ENCODE peak calls at places on chromosomes 12 and 14, in four cellular contexts. L is GM12878, G is HepG2, S is K562. E is an unnamed sample.

GRCh38 chr14:53953828-53954550 is 2.6 kb downstream of the BMP4 start:
- DNase-seq in L (no peak), S (no peak), G (peak), E (peak)

GRCh38 chr14:80978403-80978802 is 23.0 kb downstream of the TSHR start:
- DNase-seq in L (no peak), G (no peak), S (no peak), E (peak)

GRCh38 chr14:95156765-95157194 is 549 bp downstream of the DICER1 start:
- DNase-seq in S (peak), G (peak), L (no peak), E (no peak)

GRCh38 chr14:51818748-51819386 is 41.5 kb upstream of the GNG2 start:
- DNase-seq in G (no peak), S (no peak), L (no peak), E (peak)

GRCh38 chr12:30622509-30622908 is 73.2 kb downstream of the IPO8 start:
- DNase-seq in L (peak), S (peak), G (no peak), E (no peak)

GRCh38 chr12:31922341-31923062 is 36.7 kb upstream of the RESF1 start:
- DNase-seq in L (no peak), S (no peak), G (peak), E (peak)

GRCh38 chr14:93105362-93105761 is 10.4 kb downstream of the ITPK1 start:
- DNase-seq in G (no peak), L (no peak), S (no peak), E (no peak)

GRCh38 chr14:23483216-23483854 is 13.8 kb downstream of the NGDN start:
- DNase-seq in S (peak), G (peak), L (no peak), E (peak)

GRCh38 chr14:94412671-94413638 is 24.6 kb upstream of the SERPINA1 start:
- DNase-seq in S (no peak), L (no peak), G (peak), E (peak)

GRCh38 chr12:124668602-124669001 is 101.2 kb upstream of the NCOR2 start:
- DNase-seq in S (no peak), L (no peak), G (no peak), E (no peak)

GRCh38 chr14:52703225-52703624 is 3.8 kb upstream of the PSMC6 start:
- DNase-seq in S (no peak), L (no peak), G (no peak), E (no peak)

GRCh38 chr12:50613463-50613862 is 108.7 kb downstream of the DIP2B start:
- DNase-seq in S (no peak), G (no peak), L (no peak), E (peak)

GRCh38 chr14:20477211-20477876 is 8.1 kb downstream of the PNP start:
- DNase-seq in G (no peak), L (no peak), S (peak), E (no peak)

GRCh38 chr14:37253905-37254304 is 56.2 kb downstream of the MIPOL1 start:
- DNase-seq in L (no peak), S (no peak), G (no peak), E (no peak)

GRCh38 chr14:101705733-101706508 is 55.6 kb upstream of the PPP2R5C start:
- DNase-seq in S (no peak), L (no peak), G (no peak), E (peak)

GRCh38 chr12:8692573-8692972 is 5.2 kb upstream of the RIMKLB start:
- DNase-seq in G (no peak), S (peak), L (no peak), E (peak)

GRCh38 chr14:25038044-25038668 is 11.8 kb downstream of the STXBP6 start:
- DNase-seq in G (no peak), S (no peak), L (no peak), E (no peak)

GRCh38 chr12:48198619-48198973 is 4.5 kb downstream of the OR10AD1 start:
- DNase-seq in L (no peak), G (no peak), S (peak), E (peak)

GRCh38 chr12:98678946-98679610 is 34.0 kb downstream of the APAF1 start:
- DNase-seq in S (no peak), L (no peak), G (no peak), E (no peak)

GRCh38 chr12:124538194-124539082 is 29.0 kb downstream of the NCOR2 start:
- DNase-seq in S (no peak), G (peak), L (no peak), E (no peak)

GRCh38 chr12:66159088-66159487 is 10.7 kb downstream of the TMBIM4 start:
- DNase-seq in L (no peak), G (no peak), S (no peak), E (no peak)

GRCh38 chr14:104518659-104519350 is 60.8 kb upstream of the C14orf180 start:
- DNase-seq in S (no peak), G (no peak), L (no peak), E (no peak)

GRCh38 chr12:89494411-89495231 is 30.0 kb downstream of the GALNT4 start:
- DNase-seq in G (no peak), S (peak), L (no peak), E (no peak)

GRCh38 chr12:93100610-93101009 is 171.5 kb upstream of the EEA1 start:
- DNase-seq in G (no peak), S (no peak), L (no peak), E (no peak)

GRCh38 chr12:67677166-67677565 is 28.6 kb downstream of the DYRK2 start:
- DNase-seq in L (no peak), G (no peak), S (no peak), E (no peak)

GRCh38 chr12:67681941-67682340 is 33.4 kb downstream of the DYRK2 start:
- DNase-seq in G (no peak), S (no peak), L (no peak), E (no peak)

GRCh38 chr12:67676624-67677023 is 28.1 kb downstream of the DYRK2 start:
- DNase-seq in L (no peak), G (no peak), S (no peak), E (no peak)

DNA sequence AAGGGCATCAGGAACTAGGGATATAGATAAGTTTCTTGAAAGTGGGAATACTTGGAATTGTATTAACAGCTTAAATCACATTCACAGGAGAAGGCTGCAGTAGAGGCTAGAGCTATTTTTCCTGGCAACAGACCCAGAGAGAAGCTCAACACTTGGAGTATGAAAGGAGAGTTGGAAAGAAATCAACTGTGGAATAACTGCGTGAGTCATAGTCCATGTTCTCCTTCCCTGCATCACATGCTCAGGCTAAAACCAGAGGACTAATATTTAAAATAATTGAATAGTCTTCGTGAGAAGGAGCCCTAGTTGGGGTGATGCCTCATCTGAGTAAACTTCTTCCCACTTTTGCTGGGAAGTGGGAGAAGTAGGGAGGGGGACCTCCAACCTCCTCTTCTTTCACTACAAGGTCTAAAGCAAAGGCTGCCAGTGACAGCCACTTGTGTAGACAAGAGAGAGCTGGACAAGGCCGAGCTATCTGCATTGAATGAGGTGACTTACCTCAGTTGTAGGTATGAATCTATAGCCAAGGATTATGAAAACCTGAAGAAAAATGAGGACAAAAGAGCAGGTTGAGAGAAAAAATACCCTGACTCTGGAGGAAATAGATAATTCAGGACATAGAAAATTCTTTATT is 32.7 kb downstream of the DYRK2 start:
- DNase-seq in S (no peak), L (no peak), G (no peak), E (no peak)
- TF ChIP-seq CREB1 in S (no peak), L (no peak), G (no peak), E (no peak)

GRCh38 chr12:53937596-53938275 is 895 bp upstream of the HOXC13 start:
- DNase-seq in L (no peak), G (no peak), S (no peak), E (no peak)

GRCh38 chr12:53938276-53939140 is at the start of gene HOXC13:
- DNase-seq in G (peak), S (peak), L (no peak), E (peak)

GRCh38 chr12:53940448-53941014 is 1.9 kb downstream of the HOXC13 start:
- DNase-seq in L (no peak), G (no peak), S (no peak), E (peak)

GRCh38 chr12:53941187-53941586 is 2.6 kb downstream of the HOXC13 start:
- DNase-seq in S (no peak), L (no peak), G (no peak), E (no peak)

DNA sequence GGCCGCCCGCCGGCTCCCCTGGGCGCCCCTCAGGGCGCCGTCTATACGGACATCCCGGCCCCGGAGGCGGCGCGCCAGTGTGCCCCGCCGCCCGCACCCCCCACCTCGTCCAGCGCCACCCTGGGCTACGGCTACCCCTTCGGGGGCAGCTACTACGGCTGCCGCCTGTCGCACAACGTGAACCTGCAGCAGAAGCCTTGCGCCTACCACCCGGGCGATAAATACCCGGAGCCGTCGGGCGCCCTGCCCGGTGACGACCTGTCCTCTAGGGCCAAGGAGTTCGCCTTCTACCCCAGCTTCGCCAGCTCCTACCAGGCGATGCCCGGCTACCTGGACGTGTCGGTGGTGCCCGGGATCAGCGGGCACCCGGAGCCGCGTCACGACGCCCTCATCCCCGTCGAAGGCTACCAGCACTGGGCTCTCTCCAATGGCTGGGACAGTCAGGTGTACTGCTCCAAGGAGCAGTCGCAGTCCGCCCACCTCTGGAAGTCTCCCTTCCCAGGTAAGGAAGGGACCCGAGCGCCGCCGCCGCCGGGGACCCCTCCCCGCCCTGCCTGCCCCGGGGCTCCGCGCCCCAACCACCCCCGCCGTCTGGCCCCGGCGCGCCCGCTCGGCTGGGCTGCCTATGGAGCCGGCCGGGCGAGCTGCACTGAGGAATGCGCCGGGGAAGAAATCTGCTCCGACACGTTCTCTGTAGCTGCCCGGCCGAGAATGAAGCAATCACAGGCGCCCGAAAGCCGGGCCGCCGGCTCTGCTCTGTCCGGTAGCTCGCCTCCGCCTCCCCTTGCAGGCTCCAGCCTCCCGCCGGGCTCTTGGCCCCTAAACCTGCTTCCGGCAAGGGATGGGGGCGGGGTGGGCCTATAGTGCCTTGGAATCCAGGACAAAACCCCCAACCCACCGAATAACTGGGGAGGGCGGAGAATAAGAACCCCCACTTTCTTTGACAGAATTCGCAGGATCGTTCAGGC is 794 bp downstream of the HOXC13 start:
- DNase-seq in S (no peak), L (no peak), G (peak), E (peak)
- TF ChIP-seq JUNB in S (no peak), L (no peak), G (no peak), E (no peak)

GRCh38 chr14:70893062-70893841 is 14.0 kb upstream of the PCNX1 start:
- DNase-seq in G (no peak), S (no peak), L (no peak), E (no peak)
- TF ChIP-seq CREB1 in G (no peak), S (no peak), L (no peak), E (no peak)

GRCh38 chr12:53172352-53172751 is 8.2 kb upstream of the ZNF740 start:
- DNase-seq in G (no peak), S (no peak), L (no peak), E (no peak)
- TF ChIP-seq JUNB in G (no peak), S (no peak), L (no peak), E (no peak)